ENCODE peak calls at places on chromosomes 12 and 14, in ten cellular contexts. V is kidney epithelial cell, F is NT2/D1, T is mucosa of descending colon, Q is ascending aorta, U is psoas muscle, Y is heart right ventricle, I is left ventricle myocardium inferior, G is Peyer's patch, C is GM23338. B is an unnamed sample. For H3K36me3, the result is how much of the 10 kb centered on the place peaks cover.

GRCh38 chr12:26124491-26125450 is at the start of gene BHLHE41:
- DNase-seq in C (peak), F (peak), Q (peak), G (peak), I (peak), U (peak), V (no peak), T (peak), Y (peak), B (peak)

GRCh38 chr14:72617391-72618011 is 276.4 kb downstream of the DPF3 start:
- DNase-seq in Q (peak), T (no peak), G (no peak), F (no peak), U (peak), V (peak), Y (peak), I (peak), C (peak), B (no peak)

GRCh38 chr14:68658029-68658509 is 134.8 kb downstream of the ZFP36L1 start:
- DNase-seq in V (no peak), T (no peak), G (no peak), Y (no peak), F (no peak), C (no peak), Q (peak), U (no peak), I (no peak), B (no peak)

GRCh38 chr12:59940676-59941342 is 345.0 kb downstream of the SLC16A7 start:
- DNase-seq in F (no peak), G (no peak), Y (no peak), C (no peak), I (no peak), Q (no peak), V (no peak), T (no peak), U (no peak), B (no peak)

GRCh38 chr12:131454418-131455217 is 256.3 kb upstream of the SFSWAP start:
- DNase-seq in Q (peak), I (no peak), C (peak), T (peak), V (no peak), U (no peak), Y (peak), G (no peak), F (peak), B (peak)

GRCh38 chr14:100906420-100906819 is 2.9 kb upstream of the RTL1 start:
- DNase-seq in C (peak), F (no peak), G (no peak), Q (no peak), U (no peak), I (no peak), T (no peak), V (no peak), Y (no peak), B (peak)

GRCh38 chr14:51157012-51157411 is 62.1 kb upstream of the TRIM9 start:
- DNase-seq in I (no peak), F (no peak), G (no peak), V (no peak), C (peak), Y (no peak), U (no peak), Q (no peak), T (no peak), B (no peak)

GRCh38 chr12:93122089-93122488 is 193.0 kb upstream of the EEA1 start:
- DNase-seq in V (peak), Y (no peak), Q (no peak), C (no peak), T (no peak), U (no peak), G (no peak), F (no peak), I (no peak), B (no peak)

GRCh38 chr12:130246560-130246959 is 84.3 kb downstream of the FZD10 start:
- DNase-seq in U (no peak), Y (no peak), F (no peak), G (no peak), T (no peak), C (no peak), Q (no peak), V (no peak), I (no peak), B (no peak)

GRCh38 chr12:123998344-123998941 is 25.4 kb downstream of the ZNF664 start:
- DNase-seq in F (no peak), T (no peak), Y (no peak), C (no peak), V (no peak), Q (no peak), I (no peak), U (no peak), G (no peak), B (no peak)

GRCh38 chr12:27180862-27181261 is 63.2 kb upstream of the STK38L start:
- DNase-seq in Q (no peak), C (no peak), F (no peak), G (no peak), I (no peak), Y (no peak), V (no peak), T (no peak), U (no peak), B (no peak)

GRCh38 chr14:85273099-85273677 is 256.8 kb upstream of the FLRT2 start:
- DNase-seq in T (no peak), Y (no peak), G (no peak), Q (no peak), C (no peak), F (no peak), U (no peak), I (no peak), V (no peak), B (no peak)

DNA sequence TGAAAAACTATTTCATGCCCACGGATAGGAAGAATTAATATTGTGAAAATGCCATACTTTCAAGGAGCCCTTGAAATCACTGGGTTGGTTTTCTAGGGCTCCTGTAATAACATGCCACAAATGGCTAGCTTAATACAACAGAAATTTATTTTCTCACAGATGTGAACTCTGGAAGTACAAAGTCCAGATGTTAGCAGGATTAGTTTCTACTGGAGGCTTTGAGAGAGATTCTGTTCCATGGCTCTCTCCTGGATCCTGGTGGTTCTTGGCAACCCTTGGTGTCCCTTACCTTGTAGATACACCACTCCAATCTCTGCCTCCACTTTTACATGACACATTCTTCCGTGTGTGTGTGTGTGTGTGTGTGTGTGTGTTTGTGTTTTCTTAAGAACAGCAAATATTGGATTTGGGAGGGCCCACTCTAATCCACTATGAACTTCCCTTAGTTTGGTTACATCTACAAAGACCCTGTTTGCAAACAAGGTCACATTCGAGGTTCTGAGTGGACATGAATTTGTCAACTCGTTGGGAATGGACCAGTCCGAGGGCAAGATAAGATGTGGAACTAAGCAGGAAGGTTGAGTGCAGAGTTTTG is 381.1 kb downstream of the IPO8 start:
- DNase-seq in V (no peak), F (no peak), Q (no peak), G (no peak), Y (no peak), T (no peak), I (no peak), U (no peak), C (no peak), B (no peak)
- H3K36me3 ChIP-seq in V (under half), F (under half), Q (under half), G (under half), Y (under half), T (under half), I (under half), U (under half), C (under half), B (under half)

DNA sequence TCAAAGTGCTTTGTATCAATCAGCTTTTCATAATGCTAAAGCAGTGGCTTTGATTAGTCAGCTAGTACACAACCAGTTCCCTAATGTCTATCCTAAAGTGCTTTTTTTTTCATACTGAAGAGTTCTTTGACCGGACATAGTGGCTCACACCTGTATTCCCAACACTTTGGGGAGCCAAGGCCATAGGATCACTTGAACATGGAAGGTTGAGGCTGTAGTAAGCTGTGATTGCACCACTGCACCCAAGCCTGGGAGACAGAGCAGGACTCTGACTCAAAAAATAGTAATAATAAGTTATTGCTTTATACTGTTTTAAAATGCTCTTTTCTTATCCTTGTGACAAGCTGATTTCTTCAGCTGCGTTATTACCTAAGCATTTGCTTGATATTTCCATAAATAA is 154.6 kb upstream of the AEBP2 start:
- DNase-seq in G (no peak), F (no peak), Y (no peak), Q (no peak), T (no peak), C (no peak), I (no peak), V (no peak), U (no peak), B (no peak)
- H3K36me3 ChIP-seq in G (under half), F (under half), Y (under half), Q (under half), T (under half), C (under half), I (under half), V (under half), U (under half), B (under half)

GRCh38 chr12:56308714-56309113 is 7.1 kb downstream of the CNPY2 start:
- DNase-seq in I (no peak), Q (no peak), F (no peak), T (no peak), V (no peak), G (no peak), U (no peak), C (no peak), Y (no peak), B (no peak)
- H3K36me3 ChIP-seq in I (half or more), Q (under half), F (half or more), T (under half), V (under half), G (under half), U (half or more), C (half or more), Y (half or more), B (under half)

GRCh38 chr14:77110286-77110685 is 12.2 kb downstream of the CIPC start:
- DNase-seq in U (no peak), Y (no peak), T (no peak), Q (no peak), I (no peak), G (no peak), F (no peak), C (no peak), V (no peak), B (no peak)
- H3K36me3 ChIP-seq in U (half or more), Y (half or more), T (under half), Q (half or more), I (half or more), G (under half), F (half or more), C (under half), V (under half), B (under half)

GRCh38 chr14:95475540-95476240 is 40.8 kb downstream of the SYNE3 start:
- DNase-seq in V (no peak), G (no peak), C (no peak), I (no peak), F (no peak), Y (no peak), T (no peak), U (no peak), Q (no peak), B (no peak)
- H3K36me3 ChIP-seq in V (under half), G (under half), C (under half), I (under half), F (under half), Y (under half), T (under half), U (under half), Q (under half), B (under half)

GRCh38 chr14:58283730-58284129 is 14.6 kb upstream of the ARID4A start:
- DNase-seq in Q (no peak), C (no peak), U (no peak), Y (no peak), V (no peak), G (no peak), T (no peak), I (no peak), F (no peak), B (no peak)

GRCh38 chr14:58288106-58288792 is 10.1 kb upstream of the ARID4A start:
- DNase-seq in I (no peak), U (no peak), F (no peak), Y (no peak), C (no peak), G (no peak), Q (no peak), T (no peak), V (no peak), B (no peak)

GRCh38 chr14:58285132-58285531 is 13.2 kb upstream of the ARID4A start:
- DNase-seq in V (no peak), Y (no peak), T (no peak), G (no peak), Q (no peak), I (no peak), F (no peak), U (no peak), C (no peak), B (no peak)

GRCh38 chr14:58282925-58283593 is 15.3 kb upstream of the ARID4A start:
- DNase-seq in U (no peak), V (no peak), F (no peak), Y (no peak), T (no peak), I (no peak), Q (no peak), C (no peak), G (no peak), B (no peak)

DNA sequence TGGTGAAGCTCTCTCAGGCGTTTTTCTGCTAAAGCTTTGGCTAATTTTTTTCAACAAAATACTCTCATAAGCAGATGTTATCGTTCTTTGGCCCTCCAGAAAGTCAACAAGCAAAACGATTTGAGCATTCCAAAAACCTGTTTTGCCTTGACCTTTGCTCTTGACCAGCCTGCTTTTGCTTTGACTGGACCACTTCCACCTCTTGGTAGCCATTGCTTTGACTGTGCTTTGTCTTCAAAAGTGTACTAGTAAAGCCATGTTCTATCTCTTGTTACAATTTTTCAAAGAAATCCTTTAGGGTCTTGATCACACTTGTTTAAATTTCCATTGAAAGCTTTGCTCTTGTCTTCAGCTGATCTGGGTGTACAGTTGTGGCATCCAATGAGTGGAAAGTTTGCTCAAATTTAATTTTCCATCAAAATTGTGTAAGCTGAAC is 10.7 kb upstream of the ARID4A start:
- DNase-seq in F (no peak), C (no peak), U (no peak), V (no peak), Q (no peak), T (no peak), Y (no peak), I (no peak), G (no peak), B (no peak)
- H3K36me3 ChIP-seq in F (half or more), C (half or more), U (half or more), V (under half), Q (under half), T (under half), Y (half or more), I (half or more), G (under half), B (under half)

GRCh38 chr12:55789893-55790292 is 27.6 kb downstream of the SARNP start:
- DNase-seq in I (no peak), F (no peak), Q (no peak), T (no peak), C (no peak), U (no peak), Y (no peak), V (no peak), G (no peak), B (no peak)
- H3K36me3 ChIP-seq in I (half or more), F (half or more), Q (half or more), T (under half), C (half or more), U (half or more), Y (half or more), V (under half), G (under half), B (under half)

DNA sequence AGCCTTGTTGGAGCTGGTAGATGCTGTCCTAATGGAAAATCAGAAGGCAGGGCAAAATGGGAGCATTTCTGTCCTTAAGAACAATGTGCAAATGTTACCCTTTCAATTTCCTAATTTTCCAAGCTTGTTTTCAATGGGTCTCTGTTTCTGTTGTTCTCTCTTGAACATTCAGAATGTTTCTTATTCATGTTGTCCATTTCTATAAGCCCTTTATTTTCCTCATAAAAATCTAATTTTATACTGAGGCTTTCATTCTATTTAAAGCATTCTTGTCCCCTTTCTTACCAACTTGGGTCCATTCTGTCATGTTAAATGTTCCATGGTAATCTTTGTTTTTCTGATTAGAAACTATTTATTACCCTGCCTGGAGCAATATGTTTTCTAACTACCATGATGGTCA is 125.0 kb downstream of the PRIMA1 start:
- DNase-seq in C (no peak), G (no peak), V (no peak), F (no peak), I (no peak), T (no peak), U (no peak), Y (no peak), Q (no peak), B (no peak)
- H3K36me3 ChIP-seq in C (under half), G (under half), V (under half), F (under half), I (under half), T (under half), U (under half), Y (under half), Q (under half), B (under half)

DNA sequence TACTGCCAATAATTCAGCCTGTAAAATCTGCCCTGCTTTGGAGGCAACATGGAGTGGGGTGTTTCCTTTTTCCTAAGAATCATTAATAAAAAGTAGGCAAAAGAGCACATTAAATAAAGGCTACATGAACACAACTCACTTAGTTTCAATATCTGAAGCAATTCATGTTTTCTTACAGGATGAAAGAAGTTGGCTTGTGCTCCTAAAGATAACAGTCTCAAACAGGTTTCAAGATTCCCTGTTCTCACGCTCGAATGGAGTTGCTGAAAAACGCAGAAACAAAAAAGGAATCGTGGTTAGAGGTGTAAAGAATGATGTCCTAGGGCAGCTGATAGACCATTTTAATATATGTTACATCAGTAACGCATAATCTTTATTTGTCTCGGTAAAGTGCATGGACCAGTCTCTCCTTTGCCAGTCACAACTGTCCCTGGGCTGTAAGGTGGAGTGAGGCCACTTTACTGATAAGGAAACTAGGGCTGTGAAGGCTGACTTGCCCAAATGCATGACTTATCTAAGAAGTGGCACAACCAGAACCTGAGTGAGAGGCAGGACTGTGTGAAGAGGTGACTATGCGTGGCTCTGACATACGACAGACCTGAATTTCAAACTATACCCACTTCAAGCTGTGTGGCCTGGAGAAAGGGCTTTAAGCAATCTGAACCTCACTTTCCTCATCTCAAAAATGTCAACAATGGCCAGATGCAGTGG is 12.6 kb downstream of the GIT2 start:
- DNase-seq in Y (no peak), V (no peak), I (no peak), C (no peak), F (no peak), T (no peak), Q (no peak), U (no peak), G (no peak), B (no peak)
- H3K36me3 ChIP-seq in Y (half or more), V (under half), I (half or more), C (under half), F (half or more), T (under half), Q (half or more), U (half or more), G (under half), B (under half)

GRCh38 chr12:48125985-48126384 is 6.8 kb downstream of the PFKM start:
- DNase-seq in C (no peak), G (no peak), I (peak), V (no peak), Y (peak), T (no peak), U (peak), Q (no peak), F (no peak), B (no peak)

GRCh38 chr12:48131517-48131916 is 12.4 kb downstream of the PFKM start:
- DNase-seq in Y (no peak), C (no peak), T (no peak), U (no peak), F (no peak), I (no peak), Q (no peak), V (no peak), G (no peak), B (no peak)

GRCh38 chr12:48132826-48133225 is 13.7 kb downstream of the PFKM start:
- DNase-seq in V (no peak), I (no peak), Q (no peak), T (no peak), C (no peak), G (no peak), Y (no peak), U (no peak), F (no peak), B (no peak)

GRCh38 chr12:48126953-48127630 is 7.9 kb downstream of the PFKM start:
- DNase-seq in T (no peak), V (no peak), G (no peak), I (no peak), F (no peak), U (no peak), C (no peak), Q (no peak), Y (no peak), B (no peak)

DNA sequence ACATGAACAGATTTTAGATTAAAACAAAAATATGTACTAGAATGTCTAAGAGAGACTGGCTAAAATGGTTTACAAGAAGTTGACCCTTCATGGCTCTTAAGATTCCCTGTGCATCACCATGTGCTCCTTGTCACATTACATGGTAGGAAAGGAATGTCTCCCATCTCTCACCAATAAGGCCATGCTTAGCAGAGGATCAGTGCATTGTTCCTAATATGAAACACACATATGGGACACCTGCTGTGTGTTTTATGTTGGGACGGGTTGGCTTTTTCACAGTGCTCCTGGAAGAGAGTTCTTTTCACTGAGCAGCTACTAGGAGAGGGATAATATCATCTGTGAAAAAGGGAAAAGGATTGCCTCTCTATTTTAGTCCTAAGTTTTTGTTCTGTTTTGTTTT is 9.6 kb downstream of the PFKM start:
- DNase-seq in U (no peak), Q (no peak), F (no peak), V (no peak), G (no peak), I (no peak), Y (no peak), T (no peak), C (no peak), B (no peak)
- H3K36me3 ChIP-seq in U (half or more), Q (under half), F (half or more), V (under half), G (under half), I (half or more), Y (half or more), T (under half), C (under half), B (under half)